ENCODE peak calls at places on chromosomes 13 and 19, in five cellular contexts. D is NT2/D1, K is H1, A is GM12878, S is HepG2. Z is an unnamed sample.

GRCh38 chr19:29640231-29640630 is 25.0 kb upstream of the PLEKHF1 start:
- DNase-seq in K (no peak), D (no peak), S (no peak), A (no peak), Z (no peak)

GRCh38 chr19:13020002-13020414 is 24.7 kb downstream of the NFIX start:
- DNase-seq in A (no peak), K (peak; percentile 75), S (no peak), D (peak; percentile 71), Z (no peak)

GRCh38 chr13:49418206-49418605 is 25.7 kb downstream of the CAB39L start:
- DNase-seq in K (no peak), D (no peak), S (no peak), A (no peak), Z (no peak)

GRCh38 chr13:74574964-74575728 is 440.9 kb upstream of the KLF12 start:
- DNase-seq in K (no peak), A (no peak), D (peak; percentile 13), S (no peak), Z (peak; percentile 31)

GRCh38 chr19:16894080-16894479 is 5.3 kb downstream of the F2RL3 start:
- DNase-seq in D (no peak), A (no peak), S (no peak), K (no peak), Z (no peak)

GRCh38 chr19:1408300-1409203 is 1.2 kb downstream of the DAZAP1 start:
- DNase-seq in D (no peak), K (no peak), S (no peak), A (no peak), Z (no peak)

GRCh38 chr19:45641274-45642105 is 2.3 kb upstream of the EML2 start:
- DNase-seq in A (peak; percentile 95), D (no peak), S (peak; percentile 90), K (peak; percentile 92), Z (peak; percentile 88)

GRCh38 chr19:10238172-10238783 is 7.1 kb upstream of the S1PR2 start:
- DNase-seq in D (no peak), S (peak; percentile 83), K (no peak), A (no peak), Z (no peak)

GRCh38 chr13:29465741-29466293 is 129.7 kb downstream of the SLC7A1 start:
- DNase-seq in S (peak; percentile 35), A (no peak), D (no peak), K (no peak), Z (no peak)

GRCh38 chr19:36101550-36102327 is 9.2 kb upstream of the OVOL3 start:
- DNase-seq in K (no peak), D (no peak), S (no peak), A (no peak), Z (no peak)

GRCh38 chr13:84994582-84994981 is 804.6 kb downstream of the SLITRK6 start:
- DNase-seq in K (no peak), A (no peak), D (no peak), S (peak; percentile 69), Z (no peak)

GRCh38 chr13:40087021-40088002 is 431.9 kb downstream of the COG6 start:
- DNase-seq in A (no peak), K (no peak), S (peak; percentile 56), D (no peak), Z (no peak)

GRCh38 chr13:98475521-98475920 is 101.4 kb downstream of the STK24 start:
- DNase-seq in S (no peak), D (no peak), A (no peak), K (no peak), Z (no peak)

GRCh38 chr13:113430378-113431110 is 22.7 kb downstream of the ADPRHL1 start:
- DNase-seq in K (no peak), A (no peak), S (no peak), D (no peak), Z (no peak)

GRCh38 chr19:2609389-2610116 is 92.9 kb downstream of the GNG7 start:
- DNase-seq in A (peak; percentile 59), K (no peak), S (no peak), D (no peak), Z (no peak)

GRCh38 chr19:3518669-3519068 is 12.6 kb downstream of the FZR1 start:
- DNase-seq in S (no peak), A (no peak), K (no peak), D (no peak), Z (no peak)

GRCh38 chr19:7845390-7846179 is 15.6 kb downstream of the EVI5L start:
- DNase-seq in A (no peak), S (no peak), D (no peak), K (no peak), Z (no peak)

GRCh38 chr19:42279148-42279901 is 10.3 kb downstream of the CIC start:
- DNase-seq in S (no peak), A (no peak), K (no peak), D (no peak), Z (no peak)

GRCh38 chr19:42280761-42281174 is 11.7 kb downstream of the CIC start:
- DNase-seq in D (no peak), S (no peak), A (no peak), K (no peak), Z (no peak)

GRCh38 chr19:42281175-42282035 is 12.4 kb downstream of the CIC start:
- DNase-seq in K (no peak), D (no peak), S (peak; percentile 76), A (no peak), Z (no peak)

GRCh38 chr19:42277821-42278809 is 9.1 kb downstream of the CIC start:
- DNase-seq in A (no peak), K (no peak), S (no peak), D (no peak), Z (no peak)

GRCh38 chr19:42279902-42280760 is 11.1 kb downstream of the CIC start:
- DNase-seq in K (no peak), D (no peak), A (peak; percentile 74), S (peak; percentile 79), Z (peak; percentile 84)
- TF ChIP-seq SUZ12 in K (no peak), D (no peak), A (no peak), S (no peak), Z (no peak)

GRCh38 chr19:37991841-37992248 is 84.8 kb downstream of the SIPA1L3 start:
- DNase-seq in S (peak; percentile 21), K (no peak), A (no peak), D (no peak), Z (no peak)

GRCh38 chr19:37991176-37991835 is 84.3 kb downstream of the SIPA1L3 start:
- DNase-seq in S (no peak), D (no peak), A (no peak), K (no peak), Z (no peak)

GRCh38 chr19:37988758-37989635 is 82.0 kb downstream of the SIPA1L3 start:
- DNase-seq in D (peak; percentile 65), A (no peak), S (no peak), K (no peak), Z (no peak)

GRCh38 chr19:37989855-37990254 is 82.8 kb downstream of the SIPA1L3 start:
- DNase-seq in D (no peak), A (no peak), K (peak; percentile 58), S (no peak), Z (no peak)

GRCh38 chr19:37990362-37990761 is 83.4 kb downstream of the SIPA1L3 start:
- DNase-seq in A (no peak), K (no peak), S (no peak), D (no peak), Z (no peak)
- TF ChIP-seq SUZ12 in A (no peak), K (no peak), S (no peak), D (no peak), Z (no peak)

GRCh38 chr19:39592381-39592780 is 9.9 kb upstream of the LGALS13 start:
- DNase-seq in A (no peak), S (no peak), K (no peak), D (no peak), Z (no peak)
- TF ChIP-seq SUZ12 in A (no peak), S (no peak), K (no peak), D (no peak), Z (no peak)

GRCh38 chr13:43939149-43939548 is 59.4 kb downstream of the LACC1 start:
- DNase-seq in K (no peak), A (no peak), D (no peak), S (no peak), Z (no peak)
- TF ChIP-seq SUZ12 in K (no peak), A (no peak), D (no peak), S (no peak), Z (no peak)

DNA sequence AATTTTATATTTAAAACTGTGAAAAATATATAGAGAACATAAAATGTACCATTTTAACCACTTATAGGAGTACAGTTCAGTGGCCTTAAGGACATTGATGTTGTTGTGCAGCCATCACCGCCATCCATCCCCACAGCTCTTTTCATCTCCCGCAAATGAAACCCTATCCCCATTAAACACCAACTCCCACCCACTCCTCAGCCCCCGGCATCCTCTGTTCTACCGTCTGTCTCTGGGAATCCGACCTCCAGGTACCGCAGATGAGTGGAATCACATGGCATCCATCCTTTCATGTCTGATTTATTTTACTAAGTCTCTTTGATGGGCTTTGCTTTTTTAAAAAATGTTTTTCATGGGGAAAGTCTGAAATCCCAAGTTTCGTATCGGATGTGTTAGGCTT is 23.8 kb upstream of the SMIM17 start:
- DNase-seq in K (no peak), S (no peak), D (no peak), A (no peak), Z (no peak)
- TF ChIP-seq SUZ12 in K (no peak), S (no peak), D (no peak), A (no peak), Z (no peak)

Z was measured in HEK293T.